ENCODE peak calls at places on chromosomes 13 and 19, in four cellular contexts. X, O, L and H are unnamed samples.

GRCh38 chr13:26050568-26051230 is 1.1 kb downstream of the SHISA2 start:
- DNase-seq in X (no peak), O (no peak), L (no peak), H (peak)

GRCh38 chr19:12484371-12485322 is at the start of gene ZNF709:
- DNase-seq in X (peak), O (peak), L (peak), H (peak)

GRCh38 chr19:3678188-3678587 is 22.1 kb downstream of the PIP5K1C start:
- DNase-seq in X (no peak), O (no peak), L (no peak), H (no peak)

GRCh38 chr13:61734683-61735082 is 319.0 kb upstream of the PCDH20 start:
- DNase-seq in X (no peak), O (no peak), L (no peak), H (no peak)

GRCh38 chr19:11418518-11419506 is at the start of gene RGL3:
- DNase-seq in X (peak), O (no peak), L (no peak), H (peak)

GRCh38 chr13:46530084-46530935 is 22.7 kb upstream of the LRCH1 start:
- DNase-seq in X (no peak), O (no peak), L (no peak), H (no peak)

GRCh38 chr19:12788025-12788681 is 3.1 kb upstream of the JUNB start:
- DNase-seq in X (no peak), O (no peak), L (no peak), H (peak)

GRCh38 chr19:5519076-5519475 is 48.7 kb downstream of the TINCR start:
- DNase-seq in X (no peak), O (no peak), L (no peak), H (no peak)

GRCh38 chr19:10654610-10655456 is 687 bp downstream of the ILF3 start:
- DNase-seq in X (peak), O (no peak), L (peak), H (peak)

GRCh38 chr19:27660428-27660827 is 1552.5 kb downstream of the UQCRFS1 start:
- DNase-seq in X (no peak), O (no peak), L (no peak), H (no peak)

GRCh38 chr19:4088975-4089374 is 22.3 kb upstream of the ZBTB7A start:
- DNase-seq in X (no peak), O (no peak), L (no peak), H (no peak)

GRCh38 chr13:71621152-71622124 is 245.6 kb downstream of the DACH1 start:
- DNase-seq in X (no peak), O (no peak), L (no peak), H (peak)

GRCh38 chr13:33224686-33225085 is 60.9 kb downstream of the STARD13 start:
- DNase-seq in X (no peak), O (no peak), L (no peak), H (no peak)
- TF ChIP-seq REST in X (no peak), O (no peak), L (no peak), H (peak)

GRCh38 chr13:60572855-60573254 is 175.8 kb downstream of the TDRD3 start:
- DNase-seq in X (no peak), O (no peak), L (no peak), H (no peak)

GRCh38 chr13:60571571-60571970 is 174.6 kb downstream of the TDRD3 start:
- DNase-seq in X (no peak), O (no peak), L (no peak), H (no peak)

GRCh38 chr13:60574706-60575105 is 177.7 kb downstream of the TDRD3 start:
- DNase-seq in X (no peak), O (no peak), L (no peak), H (no peak)

GRCh38 chr13:60577761-60578160 is 180.7 kb downstream of the TDRD3 start:
- DNase-seq in X (no peak), O (no peak), L (no peak), H (no peak)

DNA sequence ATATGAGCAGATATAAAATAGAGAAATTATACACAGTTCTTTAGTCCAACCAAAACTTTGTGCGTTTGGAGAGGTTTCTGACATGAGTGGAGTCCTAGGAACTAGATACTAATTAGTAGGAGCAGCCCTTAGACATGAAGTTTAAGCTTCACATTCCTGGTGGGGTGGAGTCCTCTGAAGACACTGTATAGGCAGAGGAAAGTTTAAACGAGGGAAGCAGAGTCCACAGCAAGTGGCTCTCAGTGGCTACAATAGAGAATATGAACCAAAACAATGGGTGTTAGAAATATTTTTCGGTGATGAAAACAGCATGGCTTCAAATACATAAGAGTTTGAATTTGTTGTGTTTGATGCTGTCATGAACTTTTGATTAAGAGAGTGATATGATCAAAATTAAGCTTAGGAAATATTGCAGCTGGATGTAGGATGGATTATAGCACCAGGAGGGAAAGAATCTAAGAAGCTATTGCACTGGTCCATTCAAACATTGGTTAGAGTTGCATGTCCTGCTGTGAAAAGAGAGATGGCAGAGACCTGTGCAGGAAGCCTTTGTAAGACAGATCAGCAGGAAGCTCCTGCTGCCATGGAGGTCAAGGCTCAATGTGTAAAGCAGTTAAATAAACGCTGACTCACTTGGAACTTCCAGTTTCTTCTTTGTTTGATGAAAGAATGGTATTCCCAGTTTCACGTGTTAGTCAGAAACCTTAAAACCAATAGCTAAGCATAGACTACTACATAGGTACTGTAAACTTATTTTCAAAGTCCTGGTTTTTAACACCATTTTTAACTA is 175.2 kb downstream of the TDRD3 start:
- DNase-seq in X (no peak), O (no peak), L (peak), H (no peak)
- TF ChIP-seq SIN3A in X (no peak), O (no peak), L (no peak), H (no peak)

DNA sequence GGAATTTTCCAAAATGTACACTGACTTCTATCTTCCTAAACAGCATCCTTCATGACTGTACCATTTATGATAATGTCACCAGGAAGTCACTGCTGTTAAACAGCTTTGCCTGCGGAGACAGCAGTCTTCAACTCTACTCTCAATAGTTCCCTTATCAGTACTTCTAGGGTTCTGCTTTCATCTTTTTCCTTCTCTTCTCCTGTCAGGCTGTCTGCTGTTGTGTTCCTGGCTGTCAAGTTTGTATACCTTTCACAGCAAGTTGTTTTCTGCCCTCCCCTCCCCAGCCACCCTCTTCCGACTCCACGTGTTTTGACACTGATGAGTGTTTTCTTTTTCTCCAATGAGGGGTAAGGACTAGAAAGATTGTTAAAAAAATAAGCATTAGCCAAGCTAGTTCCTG is 2.2 kb downstream of the UPF3A start:
- DNase-seq in X (no peak), O (no peak), L (peak), H (no peak)
- TF ChIP-seq CHD2 in X (no peak), O (no peak), L (no peak), H (no peak)

GRCh38 chr19:275958-276646 is 15.1 kb downstream of the PLPP2 start:
- DNase-seq in X (no peak), O (no peak), L (no peak), H (peak)
- TF ChIP-seq REST in X (no peak), O (no peak), L (no peak), H (no peak)

GRCh38 chr13:106089251-106089940 is 446.1 kb downstream of the EFNB2 start:
- DNase-seq in X (no peak), O (no peak), L (no peak), H (no peak)

GRCh38 chr13:106083620-106084350 is 451.7 kb downstream of the EFNB2 start:
- DNase-seq in X (no peak), O (no peak), L (peak), H (peak)

GRCh38 chr13:106087201-106087600 is 448.3 kb downstream of the EFNB2 start:
- DNase-seq in X (no peak), O (no peak), L (no peak), H (no peak)

DNA sequence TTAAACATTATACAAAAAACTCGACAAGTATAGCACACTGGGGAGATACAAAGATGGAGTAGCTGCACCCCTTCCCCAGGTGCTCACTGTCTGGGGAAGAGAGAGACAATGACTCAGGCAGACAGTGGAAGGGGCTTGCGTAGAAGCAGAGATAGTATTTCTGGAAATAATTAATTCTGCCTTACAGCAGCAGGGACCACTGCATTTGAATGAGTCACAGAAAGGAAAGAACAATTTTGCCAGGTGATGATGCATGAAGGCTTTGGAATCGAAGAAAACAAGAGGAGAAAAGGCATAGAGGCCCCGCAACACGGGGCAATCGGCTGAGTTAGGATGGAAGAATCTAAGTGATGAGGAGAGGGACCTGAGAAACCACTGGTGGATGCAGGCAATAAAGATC is 447.4 kb downstream of the EFNB2 start:
- DNase-seq in X (no peak), O (no peak), L (no peak), H (no peak)
- TF ChIP-seq SIN3A in X (no peak), O (no peak), L (no peak), H (no peak)

GRCh38 chr19:52453324-52454094 is at the start of gene ZNF578:
- DNase-seq in X (peak), O (no peak), L (no peak), H (peak)
- TF ChIP-seq CHD2 in X (no peak), O (no peak), L (no peak), H (peak)

GRCh38 chr13:111158136-111158805 is 43.2 kb downstream of the ARHGEF7 start:
- DNase-seq in X (no peak), O (no peak), L (no peak), H (no peak)

GRCh38 chr13:111156421-111156820 is 41.3 kb downstream of the ARHGEF7 start:
- DNase-seq in X (no peak), O (no peak), L (no peak), H (no peak)

GRCh38 chr13:111152836-111153235 is 37.7 kb downstream of the ARHGEF7 start:
- DNase-seq in X (no peak), O (no peak), L (peak), H (peak)

GRCh38 chr13:111153977-111154332 is 38.8 kb downstream of the ARHGEF7 start:
- DNase-seq in X (peak), O (no peak), L (peak), H (no peak)

GRCh38 chr13:111153279-111153976 is 38.3 kb downstream of the ARHGEF7 start:
- DNase-seq in X (peak), O (no peak), L (peak), H (peak)
- TF ChIP-seq REST in X (no peak), O (no peak), L (no peak), H (no peak)

GRCh38 chr13:82772802-82773201 is 1109.5 kb downstream of the SLITRK1 start:
- DNase-seq in X (no peak), O (no peak), L (no peak), H (no peak)
- TF ChIP-seq SIN3A in X (no peak), O (no peak), L (no peak), H (no peak)